ENCODE peak calls at places on chromosomes 6 and 20, in ten cellular contexts. One of them, this sample, is unnamed.

GRCh38 chr6:113347420-113347819 is 509.7 kb upstream of the MARCKS start:
- DNase-seq in GM06990: no peak
- DNase-seq in omental fat pad: no peak
- DNase-seq in tibial artery: no peak
- DNase-seq in glutamatergic neuron: no peak
- DNase-seq in lower leg skin: no peak
- DNase-seq in heart left ventricle: no peak
- DNase-seq in A549: no peak
- DNase-seq in IMR-90: peak
- DNase-seq in K562: no peak
- DNase-seq in this sample: no peak

GRCh38 chr6:111418971-111419693 is 63.9 kb downstream of the REV3L start:
- DNase-seq in heart left ventricle: no peak
- DNase-seq in A549: no peak
- DNase-seq in glutamatergic neuron: no peak
- DNase-seq in IMR-90: peak
- DNase-seq in K562: no peak
- DNase-seq in GM06990: no peak
- DNase-seq in omental fat pad: no peak
- DNase-seq in lower leg skin: no peak
- DNase-seq in tibial artery: no peak
- DNase-seq in this sample: no peak

GRCh38 chr6:30979076-30979475 is 4.4 kb upstream of the MUC21 start:
- DNase-seq in IMR-90: no peak
- DNase-seq in glutamatergic neuron: no peak
- DNase-seq in tibial artery: no peak
- DNase-seq in K562: no peak
- DNase-seq in omental fat pad: no peak
- DNase-seq in heart left ventricle: no peak
- DNase-seq in A549: no peak
- DNase-seq in GM06990: no peak
- DNase-seq in lower leg skin: no peak
- DNase-seq in this sample: no peak

GRCh38 chr20:3080939-3081388 is 3.6 kb downstream of the AVP start:
- DNase-seq in IMR-90: peak
- DNase-seq in glutamatergic neuron: no peak
- DNase-seq in omental fat pad: no peak
- DNase-seq in GM06990: no peak
- DNase-seq in A549: peak
- DNase-seq in K562: no peak
- DNase-seq in tibial artery: no peak
- DNase-seq in heart left ventricle: peak
- DNase-seq in lower leg skin: no peak
- DNase-seq in this sample: no peak

GRCh38 chr6:35343092-35343834 is 905 bp downstream of the PPARD start:
- DNase-seq in GM06990: no peak
- DNase-seq in IMR-90: peak
- DNase-seq in A549: no peak
- DNase-seq in lower leg skin: peak
- DNase-seq in glutamatergic neuron: no peak
- DNase-seq in heart left ventricle: peak
- DNase-seq in omental fat pad: no peak
- DNase-seq in K562: peak
- DNase-seq in tibial artery: peak
- DNase-seq in this sample: no peak

GRCh38 chr6:56683882-56684281 is 41.2 kb upstream of the DST start:
- DNase-seq in IMR-90: peak
- DNase-seq in tibial artery: peak
- DNase-seq in lower leg skin: no peak
- DNase-seq in A549: peak
- DNase-seq in K562: no peak
- DNase-seq in omental fat pad: no peak
- DNase-seq in heart left ventricle: peak
- DNase-seq in glutamatergic neuron: no peak
- DNase-seq in GM06990: no peak
- DNase-seq in this sample: peak

GRCh38 chr20:41222703-41223102 is 85.4 kb downstream of the PLCG1 start:
- DNase-seq in GM06990: no peak
- DNase-seq in omental fat pad: no peak
- DNase-seq in lower leg skin: no peak
- DNase-seq in K562: no peak
- DNase-seq in A549: no peak
- DNase-seq in tibial artery: no peak
- DNase-seq in IMR-90: peak
- DNase-seq in heart left ventricle: no peak
- DNase-seq in glutamatergic neuron: no peak
- DNase-seq in this sample: no peak

GRCh38 chr6:91782789-91783188 is 1195.9 kb upstream of the MAP3K7 start:
- DNase-seq in tibial artery: no peak
- DNase-seq in GM06990: no peak
- DNase-seq in K562: no peak
- DNase-seq in glutamatergic neuron: no peak
- DNase-seq in A549: no peak
- DNase-seq in heart left ventricle: no peak
- DNase-seq in omental fat pad: no peak
- DNase-seq in IMR-90: no peak
- DNase-seq in lower leg skin: no peak
- DNase-seq in this sample: no peak

GRCh38 chr20:53253668-53254067 is 281.5 kb downstream of the TSHZ2 start:
- DNase-seq in A549: no peak
- DNase-seq in omental fat pad: no peak
- DNase-seq in GM06990: no peak
- DNase-seq in K562: peak
- DNase-seq in tibial artery: no peak
- DNase-seq in lower leg skin: no peak
- DNase-seq in glutamatergic neuron: no peak
- DNase-seq in heart left ventricle: no peak
- DNase-seq in IMR-90: no peak
- DNase-seq in this sample: no peak

GRCh38 chr6:113903666-113904330 is 46.7 kb downstream of the MARCKS start:
- DNase-seq in K562: no peak
- DNase-seq in omental fat pad: no peak
- DNase-seq in glutamatergic neuron: no peak
- DNase-seq in lower leg skin: no peak
- DNase-seq in A549: no peak
- DNase-seq in tibial artery: peak
- DNase-seq in GM06990: no peak
- DNase-seq in heart left ventricle: peak
- DNase-seq in IMR-90: peak
- DNase-seq in this sample: no peak

GRCh38 chr6:25278557-25278913 is 639 bp upstream of the CARMIL1 start:
- DNase-seq in lower leg skin: no peak
- DNase-seq in heart left ventricle: no peak
- DNase-seq in omental fat pad: no peak
- DNase-seq in IMR-90: no peak
- DNase-seq in GM06990: no peak
- DNase-seq in tibial artery: no peak
- DNase-seq in K562: no peak
- DNase-seq in glutamatergic neuron: peak
- DNase-seq in A549: no peak
- DNase-seq in this sample: no peak

GRCh38 chr6:12291083-12291784 is 1.1 kb downstream of the EDN1 start:
- DNase-seq in omental fat pad: no peak
- DNase-seq in K562: no peak
- DNase-seq in glutamatergic neuron: no peak
- DNase-seq in heart left ventricle: no peak
- DNase-seq in tibial artery: no peak
- DNase-seq in lower leg skin: no peak
- DNase-seq in IMR-90: no peak
- DNase-seq in A549: peak
- DNase-seq in GM06990: peak
- DNase-seq in this sample: no peak

GRCh38 chr6:12293234-12293930 is 3.2 kb downstream of the EDN1 start:
- DNase-seq in tibial artery: no peak
- DNase-seq in lower leg skin: no peak
- DNase-seq in GM06990: no peak
- DNase-seq in glutamatergic neuron: no peak
- DNase-seq in omental fat pad: no peak
- DNase-seq in K562: no peak
- DNase-seq in A549: no peak
- DNase-seq in heart left ventricle: no peak
- DNase-seq in IMR-90: no peak
- DNase-seq in this sample: no peak

GRCh38 chr6:12290490-12290820 is 294 bp downstream of the EDN1 start:
- DNase-seq in tibial artery: no peak
- DNase-seq in GM06990: no peak
- DNase-seq in glutamatergic neuron: no peak
- DNase-seq in A549: no peak
- DNase-seq in heart left ventricle: no peak
- DNase-seq in omental fat pad: no peak
- DNase-seq in K562: no peak
- DNase-seq in lower leg skin: no peak
- DNase-seq in IMR-90: no peak
- DNase-seq in this sample: peak

GRCh38 chr6:12289655-12290489 is at the start of gene EDN1:
- DNase-seq in A549: peak
- DNase-seq in tibial artery: peak
- DNase-seq in IMR-90: peak
- DNase-seq in K562: peak
- DNase-seq in heart left ventricle: peak
- DNase-seq in omental fat pad: peak
- DNase-seq in GM06990: peak
- DNase-seq in lower leg skin: peak
- DNase-seq in glutamatergic neuron: peak
- DNase-seq in this sample: peak

GRCh38 chr6:12291785-12292604 is 1.8 kb downstream of the EDN1 start:
- DNase-seq in A549: peak
- DNase-seq in GM06990: peak
- DNase-seq in heart left ventricle: no peak
- DNase-seq in IMR-90: peak
- DNase-seq in tibial artery: no peak
- DNase-seq in omental fat pad: no peak
- DNase-seq in glutamatergic neuron: no peak
- DNase-seq in K562: no peak
- DNase-seq in lower leg skin: no peak
- DNase-seq in this sample: peak
- TF ChIP-seq CTCF in A549: peak
- TF ChIP-seq CTCF in GM06990: peak
- TF ChIP-seq CTCF in heart left ventricle: peak
- TF ChIP-seq CTCF in IMR-90: peak
- TF ChIP-seq CTCF in tibial artery: peak
- TF ChIP-seq CTCF in omental fat pad: no peak
- TF ChIP-seq CTCF in glutamatergic neuron: no peak
- TF ChIP-seq CTCF in K562: peak
- TF ChIP-seq CTCF in lower leg skin: no peak
- TF ChIP-seq CTCF in this sample: peak

DNA sequence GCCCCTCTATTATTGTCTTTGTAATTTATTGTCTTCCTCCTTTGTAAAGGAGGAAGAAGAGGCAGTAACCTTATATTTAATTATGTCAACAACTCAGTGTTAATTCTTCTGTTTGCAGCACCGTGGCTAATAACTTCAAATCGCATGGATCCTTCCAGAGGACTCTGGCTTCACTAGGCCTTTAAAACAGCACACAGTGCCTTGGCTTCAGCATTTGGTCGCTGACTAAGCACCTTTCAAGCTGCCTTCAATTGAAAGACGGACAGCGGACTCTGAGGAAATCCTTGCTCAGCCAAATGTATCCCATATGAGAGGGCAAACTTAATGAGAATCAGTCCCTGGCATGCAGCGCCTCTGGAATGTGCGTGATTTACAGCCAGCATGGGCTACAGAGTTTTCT is 64.2 kb downstream of the SGK1 start:
- DNase-seq in tibial artery: no peak
- DNase-seq in heart left ventricle: no peak
- DNase-seq in IMR-90: peak
- DNase-seq in omental fat pad: no peak
- DNase-seq in GM06990: no peak
- DNase-seq in glutamatergic neuron: no peak
- DNase-seq in A549: no peak
- DNase-seq in lower leg skin: no peak
- DNase-seq in K562: peak
- DNase-seq in this sample: peak
- TF ChIP-seq CTCF in tibial artery: no peak
- TF ChIP-seq CTCF in heart left ventricle: no peak
- TF ChIP-seq CTCF in IMR-90: no peak
- TF ChIP-seq CTCF in omental fat pad: no peak
- TF ChIP-seq CTCF in GM06990: no peak
- TF ChIP-seq CTCF in glutamatergic neuron: no peak
- TF ChIP-seq CTCF in A549: no peak
- TF ChIP-seq CTCF in lower leg skin: no peak
- TF ChIP-seq CTCF in K562: no peak
- TF ChIP-seq CTCF in this sample: no peak

DNA sequence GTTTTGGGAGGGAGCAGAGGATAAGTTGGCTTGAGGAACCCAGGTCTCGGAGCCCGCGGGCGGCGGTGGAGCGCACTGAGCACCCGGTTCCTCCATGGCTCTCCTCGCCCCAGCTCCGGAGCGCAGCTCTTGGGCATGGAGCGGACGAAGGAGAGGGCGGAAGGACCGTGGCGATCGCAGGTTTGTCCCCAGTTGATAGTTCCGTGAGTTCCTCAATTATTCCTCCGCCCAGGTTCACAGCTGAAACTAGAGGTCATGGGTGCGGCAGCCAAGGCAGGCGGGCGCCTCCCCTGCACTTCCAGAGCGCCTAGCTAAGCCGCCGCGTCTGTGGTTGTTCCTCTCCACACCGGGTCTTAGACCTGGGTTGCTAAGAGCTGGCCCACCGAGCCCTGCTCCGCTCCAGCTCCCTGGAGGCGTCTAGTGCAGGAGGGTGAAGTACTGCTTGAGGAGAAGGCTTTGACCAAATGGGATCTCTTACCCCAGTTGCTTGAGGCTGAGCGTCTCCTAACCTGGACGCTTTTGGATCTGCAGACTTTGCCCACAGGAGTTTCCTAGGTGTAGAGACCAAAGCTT is at the start of gene HTR1B:
- DNase-seq in glutamatergic neuron: peak
- DNase-seq in tibial artery: peak
- DNase-seq in heart left ventricle: no peak
- DNase-seq in K562: no peak
- DNase-seq in lower leg skin: peak
- DNase-seq in omental fat pad: no peak
- DNase-seq in GM06990: no peak
- DNase-seq in IMR-90: peak
- DNase-seq in A549: peak
- DNase-seq in this sample: no peak
- TF ChIP-seq CTCF in glutamatergic neuron: no peak
- TF ChIP-seq CTCF in tibial artery: no peak
- TF ChIP-seq CTCF in heart left ventricle: no peak
- TF ChIP-seq CTCF in K562: no peak
- TF ChIP-seq CTCF in lower leg skin: no peak
- TF ChIP-seq CTCF in omental fat pad: no peak
- TF ChIP-seq CTCF in GM06990: no peak
- TF ChIP-seq CTCF in IMR-90: no peak
- TF ChIP-seq CTCF in A549: no peak
- TF ChIP-seq CTCF in this sample: no peak

DNA sequence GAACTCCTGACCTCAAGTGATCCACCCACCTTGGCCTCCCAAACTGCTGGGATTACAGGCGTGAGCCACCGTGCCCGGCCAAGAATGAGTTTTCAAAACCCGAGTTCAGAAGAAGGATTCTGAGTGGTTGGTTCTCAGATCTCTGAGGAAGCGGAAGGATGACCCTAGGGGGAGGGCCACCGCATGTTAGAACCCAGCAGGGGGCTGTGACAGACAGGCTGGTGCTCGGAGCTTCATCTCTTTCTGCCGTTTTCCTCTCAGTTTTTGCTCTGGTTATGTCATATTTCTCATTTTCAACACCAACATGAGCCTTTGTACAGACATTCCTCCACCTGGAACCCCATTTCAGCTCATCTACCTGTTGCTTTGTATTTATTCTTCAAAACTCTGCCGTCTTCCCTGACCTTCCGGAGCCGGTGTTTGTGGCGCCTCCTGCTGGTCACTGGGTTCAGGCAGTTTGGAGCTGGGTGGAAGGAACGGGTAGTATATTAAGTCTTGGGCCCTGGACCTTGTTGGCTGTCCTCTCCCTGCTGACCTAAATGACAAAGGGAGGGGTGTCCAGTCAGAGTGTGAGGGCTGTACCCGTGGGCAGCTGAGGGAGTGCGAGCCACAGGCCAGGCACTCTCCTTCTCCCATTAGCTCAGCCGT is at the start of gene DEFB123:
- DNase-seq in glutamatergic neuron: no peak
- DNase-seq in lower leg skin: no peak
- DNase-seq in IMR-90: no peak
- DNase-seq in heart left ventricle: no peak
- DNase-seq in A549: no peak
- DNase-seq in GM06990: no peak
- DNase-seq in omental fat pad: no peak
- DNase-seq in K562: peak
- DNase-seq in tibial artery: no peak
- DNase-seq in this sample: no peak
- TF ChIP-seq CTCF in glutamatergic neuron: peak
- TF ChIP-seq CTCF in lower leg skin: no peak
- TF ChIP-seq CTCF in IMR-90: no peak
- TF ChIP-seq CTCF in heart left ventricle: no peak
- TF ChIP-seq CTCF in A549: peak
- TF ChIP-seq CTCF in GM06990: peak
- TF ChIP-seq CTCF in omental fat pad: no peak
- TF ChIP-seq CTCF in K562: peak
- TF ChIP-seq CTCF in tibial artery: no peak
- TF ChIP-seq CTCF in this sample: peak

This sample was measured in epithelial cell of proximal tubule.